ENCODE peak calls at places on chromosomes 12 and 14, in nine cellular contexts. P is thoracic aorta; Y is CD8-positive, alpha-beta memory T cell; S is naive thymus-derived CD4-positive, alpha-beta T cell; L is A673; R is GM23248; C is right lobe of liver; A is cardiac muscle cell; D is tibial artery. T is an unnamed sample.

GRCh38 chr12:2336409-2336829 is 283.6 kb downstream of the CACNA1C start:
- DNase-seq in P (peak; percentile 51), Y (no peak), S (no peak), L (peak; percentile 61), R (peak; percentile 96), C (no peak), A (peak; percentile 69), D (no peak), T (no peak)

GRCh38 chr14:76115010-76115422 is 36.7 kb upstream of the GPATCH2L start:
- DNase-seq in P (no peak), Y (no peak), S (no peak), L (no peak), R (peak; percentile 24), C (no peak), A (no peak), D (no peak), T (no peak)

GRCh38 chr12:101802486-101802885 is 28.3 kb downstream of the GNPTAB start:
- DNase-seq in P (no peak), Y (no peak), S (no peak), L (no peak), R (no peak), C (no peak), A (no peak), D (no peak), T (no peak)

GRCh38 chr12:101855364-101855884 is 22.0 kb upstream of the DRAM1 start:
- DNase-seq in P (no peak), Y (no peak), S (no peak), L (no peak), R (peak; percentile 38), C (no peak), A (no peak), D (no peak), T (no peak)

GRCh38 chr12:104454997-104455396 is 1.8 kb upstream of the CHST11 start:
- DNase-seq in P (no peak), Y (no peak), S (no peak), L (no peak), R (peak; percentile 83), C (no peak), A (no peak), D (no peak), T (no peak)

GRCh38 chr14:98008381-98009113 is 1211.4 kb downstream of the VRK1 start:
- DNase-seq in P (no peak), Y (no peak), S (peak; percentile 31), L (no peak), R (no peak), C (no peak), A (no peak), D (no peak), T (no peak)

GRCh38 chr12:2324375-2324774 is 271.6 kb downstream of the CACNA1C start:
- DNase-seq in P (no peak), Y (no peak), S (no peak), L (peak; percentile 38), R (no peak), C (no peak), A (no peak), D (no peak), T (peak; percentile 81)

GRCh38 chr12:6866920-6867406 is 368 bp upstream of the TPI1 start:
- DNase-seq in P (no peak), Y (no peak), S (no peak), L (no peak), R (peak; percentile 44), C (peak; percentile 71), A (no peak), D (no peak), T (peak; percentile 37)

GRCh38 chr14:33730163-33730562 is 220.7 kb downstream of the EGLN3 start:
- DNase-seq in P (no peak), Y (no peak), S (no peak), L (no peak), R (no peak), C (no peak), A (no peak), D (no peak), T (no peak)

GRCh38 chr14:74985028-74985310 is 17.8 kb upstream of the EIF2B2 start:
- DNase-seq in P (no peak), Y (no peak), S (no peak), L (no peak), R (no peak), C (no peak), A (no peak), D (no peak), T (no peak)

GRCh38 chr14:74620497-74620921 is 8.5 kb upstream of the LTBP2 start:
- DNase-seq in P (no peak), Y (no peak), S (no peak), L (no peak), R (peak; percentile 98), C (no peak), A (no peak), D (no peak), T (no peak)

GRCh38 chr14:31487891-31488290 is at the start of gene GPR33:
- DNase-seq in P (no peak), Y (no peak), S (no peak), L (no peak), R (no peak), C (no peak), A (no peak), D (no peak), T (no peak)

GRCh38 chr12:50720085-50720484 is 43.8 kb upstream of the ATF1 start:
- DNase-seq in P (no peak), Y (no peak), S (no peak), L (no peak), R (peak; percentile 59), C (no peak), A (no peak), D (no peak), T (no peak)

GRCh38 chr12:50711018-50711527 is 52.8 kb upstream of the ATF1 start:
- DNase-seq in P (no peak), Y (no peak), S (no peak), L (no peak), R (no peak), C (no peak), A (no peak), D (no peak), T (no peak)

GRCh38 chr12:50718760-50719159 is 45.1 kb upstream of the ATF1 start:
- DNase-seq in P (no peak), Y (no peak), S (no peak), L (no peak), R (no peak), C (no peak), A (no peak), D (no peak), T (no peak)

GRCh38 chr12:50720501-50720900 is 43.4 kb upstream of the ATF1 start:
- DNase-seq in P (no peak), Y (no peak), S (no peak), L (no peak), R (no peak), C (no peak), A (no peak), D (no peak), T (no peak)

GRCh38 chr12:50715174-50715573 is 48.7 kb upstream of the ATF1 start:
- DNase-seq in P (no peak), Y (no peak), S (no peak), L (no peak), R (no peak), C (peak; percentile 28), A (no peak), D (no peak), T (no peak)
- H3K27ac ChIP-seq in P (no peak overlapping the region), Y (no peak overlapping the region), S (no peak overlapping the region), L (no peak overlapping the region), R (no peak overlapping the region), C (no peak overlapping the region), A (no peak overlapping the region), D (no peak overlapping the region), T (no peak overlapping the region)

DNA sequence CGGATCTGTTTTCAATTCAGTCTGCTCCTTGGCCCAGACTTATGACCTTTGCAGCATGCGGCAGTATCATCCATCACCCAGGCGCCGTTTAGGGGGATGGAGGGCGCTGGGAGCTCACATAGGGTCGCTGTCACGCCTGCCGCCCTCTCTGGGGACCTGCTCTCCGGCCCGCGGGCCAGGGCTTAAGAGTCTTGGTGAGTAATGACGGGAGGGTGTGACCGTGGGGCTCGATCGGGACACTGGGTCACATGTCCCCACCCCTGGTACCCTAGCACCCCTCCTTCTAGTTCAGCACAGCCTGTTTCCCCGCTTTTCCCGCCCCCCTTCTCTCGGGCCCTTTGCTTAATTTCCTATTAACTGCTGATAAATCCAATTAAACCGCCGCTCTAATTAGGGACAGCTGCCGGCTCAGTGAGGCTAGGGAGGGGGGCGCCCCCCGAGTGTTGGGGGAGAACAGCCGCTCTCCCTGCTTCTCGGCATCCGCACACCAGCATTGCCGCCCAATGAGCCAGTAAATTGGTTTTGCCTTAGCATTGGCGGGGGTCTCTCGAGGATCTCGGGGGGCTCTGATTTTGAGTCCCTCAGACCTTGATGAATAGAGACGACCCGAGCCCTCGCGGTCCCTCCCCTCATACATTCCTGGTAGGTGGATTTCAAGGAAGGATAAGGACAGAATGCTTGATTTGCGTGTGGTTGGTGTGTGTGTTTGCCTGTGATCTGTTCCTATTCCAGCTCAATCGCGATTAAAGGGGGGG is 9.3 kb downstream of the STAC3 start:
- DNase-seq in P (no peak), Y (no peak), S (no peak), L (no peak), R (peak; percentile 44), C (no peak), A (no peak), D (peak; percentile 19), T (peak; percentile 74)
- H3K4me1 ChIP-seq in P (peaks cover 33% of the 10 kb centered on the region), Y (peaks cover 71% of the 10 kb centered on the region), S (peaks cover 45% of the 10 kb centered on the region), L (peaks cover 44% of the 10 kb centered on the region), R (peaks cover 23% of the 10 kb centered on the region), C (peaks cover 7% of the 10 kb centered on the region), A (peaks cover 10% of the 10 kb centered on the region), D (peaks cover 74% of the 10 kb centered on the region), T (peaks cover 3% of the 10 kb centered on the region)

GRCh38 chr14:99571303-99571986 is 32.6 kb downstream of the CCDC85C start:
- DNase-seq in P (no peak), Y (no peak), S (no peak), L (no peak), R (no peak), C (peak; percentile 67), A (no peak), D (no peak), T (no peak)

GRCh38 chr14:99568567-99569560 is 35.1 kb downstream of the CCDC85C start:
- DNase-seq in P (no peak), Y (no peak), S (no peak), L (peak; percentile 35), R (peak; percentile 36), C (no peak), A (peak; percentile 91), D (no peak), T (no peak)

GRCh38 chr14:99572173-99572999 is 31.6 kb downstream of the CCDC85C start:
- DNase-seq in P (no peak), Y (no peak), S (no peak), L (no peak), R (no peak), C (peak; percentile 78), A (peak; percentile 47), D (no peak), T (no peak)

GRCh38 chr14:99570542-99571302 is 33.3 kb downstream of the CCDC85C start:
- DNase-seq in P (no peak), Y (no peak), S (no peak), L (no peak), R (no peak), C (no peak), A (peak; percentile 45), D (no peak), T (no peak)

GRCh38 chr14:99569725-99570541 is 34.1 kb downstream of the CCDC85C start:
- DNase-seq in P (no peak), Y (no peak), S (no peak), L (no peak), R (no peak), C (peak; percentile 65), A (no peak), D (no peak), T (no peak)
- H3K27ac ChIP-seq in P (no peak overlapping the region), Y (no peak overlapping the region), S (no peak overlapping the region), L (no peak overlapping the region), R (no peak overlapping the region), C (peak overlapping the region; percentile 13), A (peak overlapping the region; percentile 98), D (no peak overlapping the region), T (peak overlapping the region; percentile 69)

GRCh38 chr12:68166317-68166830 is 6.8 kb upstream of the IFNG start:
- DNase-seq in P (no peak), Y (no peak), S (no peak), L (no peak), R (no peak), C (no peak), A (no peak), D (no peak), T (no peak)
- H3K4me1 ChIP-seq in P (no peaks in the 10 kb centered on the region), Y (no peaks in the 10 kb centered on the region), S (peaks cover 11% of the 10 kb centered on the region), L (no peaks in the 10 kb centered on the region), R (no peaks in the 10 kb centered on the region), C (no peaks in the 10 kb centered on the region), A (no peaks in the 10 kb centered on the region), D (no peaks in the 10 kb centered on the region), T (no peaks in the 10 kb centered on the region)